ENCODE peak calls at places on chromosomes 16 and 17, in nine cellular contexts. Q, M, O, X, J, E, I, P and B are unnamed samples.
A peak's percentile ranks its signal among the peaks of the same experiment; 100 is the strongest.

GRCh38 chr16:9260665-9261064 is 169.2 kb downstream of the HAPSTR1 start:
- DNase-seq in X (peak; percentile 21), O (no peak), J (no peak), I (no peak), P (no peak), M (no peak), Q (no peak), E (no peak), B (no peak)

GRCh38 chr17:48440660-48441059 is 10.6 kb upstream of the SKAP1 start:
- DNase-seq in Q (no peak), E (no peak), I (no peak), P (no peak), J (no peak), X (no peak), M (no peak), O (no peak), B (no peak)

GRCh38 chr16:17366299-17366961 is 104.3 kb downstream of the XYLT1 start:
- DNase-seq in J (no peak), M (no peak), Q (no peak), P (no peak), X (no peak), I (no peak), O (no peak), E (no peak), B (no peak)

GRCh38 chr17:78343099-78343432 is 16.8 kb downstream of the SOCS3 start:
- DNase-seq in M (peak; percentile 88), Q (no peak), X (peak; percentile 72), P (peak; percentile 73), O (no peak), E (peak; percentile 45), J (no peak), I (peak; percentile 79), B (no peak)

GRCh38 chr17:47204722-47205418 is 4.3 kb upstream of the MYL4 start:
- DNase-seq in J (peak; percentile 55), I (peak; percentile 26), P (no peak), O (no peak), Q (no peak), E (no peak), X (no peak), M (no peak), B (peak; percentile 20)

GRCh38 chr16:52816993-52817392 is 235.7 kb downstream of the CHD9NB start:
- DNase-seq in O (no peak), P (no peak), E (no peak), I (no peak), J (no peak), Q (no peak), X (no peak), M (no peak), B (no peak)

GRCh38 chr17:81524063-81524864 is 3.9 kb upstream of the FSCN2 start:
- DNase-seq in X (peak; percentile 8), P (no peak), E (no peak), M (peak; percentile 73), I (no peak), Q (no peak), J (no peak), O (no peak), B (no peak)

GRCh38 chr16:49698931-49699715 is 156.8 kb downstream of the ZNF423 start:
- DNase-seq in E (no peak), P (no peak), I (no peak), X (peak; percentile 70), O (no peak), Q (no peak), M (no peak), J (no peak), B (no peak)

GRCh38 chr16:88790312-88791150 is 5.5 kb upstream of the PIEZO1 start:
- DNase-seq in I (no peak), M (peak; percentile 76), P (no peak), J (peak; percentile 63), E (no peak), X (peak; percentile 44), O (no peak), Q (no peak), B (no peak)

GRCh38 chr17:67602974-67603373 is 114.8 kb upstream of the NOL11 start:
- DNase-seq in P (no peak), J (peak; percentile 72), I (peak; percentile 75), X (no peak), Q (peak; percentile 44), O (peak; percentile 52), E (peak; percentile 56), M (peak; percentile 80), B (peak; percentile 52)

GRCh38 chr17:35784895-35785294 is 10.5 kb downstream of the MMP28 start:
- DNase-seq in Q (no peak), X (no peak), M (no peak), E (no peak), I (no peak), J (no peak), O (no peak), P (no peak), B (no peak)

GRCh38 chr16:80191928-80192327 is 348.9 kb upstream of the DYNLRB2 start:
- DNase-seq in Q (no peak), M (no peak), O (no peak), P (no peak), E (no peak), J (no peak), I (no peak), X (no peak), B (no peak)

GRCh38 chr16:397736-398332 is 835 bp downstream of the NME4 start:
- DNase-seq in X (peak; percentile 74), Q (no peak), M (peak; percentile 96), J (peak; percentile 78), P (no peak), E (peak; percentile 28), O (no peak), I (peak; percentile 57), B (peak; percentile 15)

GRCh38 chr17:42525221-42525620 is 10.8 kb upstream of the NAGLU start:
- DNase-seq in M (no peak), I (no peak), X (no peak), J (no peak), P (peak; percentile 59), O (no peak), Q (no peak), E (no peak), B (no peak)

GRCh38 chr16:89931305-89931896 is 8.3 kb downstream of the TUBB3 start:
- DNase-seq in X (no peak), Q (no peak), O (no peak), J (no peak), M (no peak), I (no peak), E (no peak), P (no peak), B (no peak)

GRCh38 chr16:57372372-57373116 is at the start of gene CX3CL1:
- DNase-seq in I (no peak), M (peak; percentile 93), P (no peak), Q (no peak), O (no peak), J (no peak), E (no peak), X (peak; percentile 64), B (no peak)

GRCh38 chr16:75385507-75386152 is 47.7 kb downstream of the CFDP1 start:
- DNase-seq in E (peak; percentile 66), I (peak; percentile 73), X (no peak), O (peak; percentile 41), P (no peak), Q (no peak), M (peak; percentile 51), J (peak; percentile 49), B (peak; percentile 4)